ENCODE peak calls at places on chromosomes 16 and 17, in nine cellular contexts. W, L, D, A, H, T, R, N and Z are unnamed samples.

GRCh38 chr17:76419576-76420245 is 33.2 kb downstream of the UBE2O start:
- DNase-seq in R (no peak), A (no peak), H (no peak), N (no peak), T (no peak), D (peak), L (no peak), W (no peak), Z (no peak)

GRCh38 chr17:40958086-40958953 is 8.4 kb downstream of the KRT39 start:
- DNase-seq in R (peak), T (no peak), D (no peak), H (no peak), N (no peak), A (no peak), W (no peak), L (peak), Z (no peak)

GRCh38 chr17:66841328-66841727 is 6.4 kb downstream of the CACNG5 start:
- DNase-seq in R (no peak), D (no peak), T (no peak), A (no peak), H (no peak), W (no peak), N (no peak), L (no peak), Z (no peak)

GRCh38 chr17:50183439-50184001 is 17.7 kb downstream of the SGCA start:
- DNase-seq in T (no peak), R (no peak), N (no peak), D (no peak), A (no peak), W (no peak), L (no peak), H (no peak), Z (no peak)

GRCh38 chr16:72635694-72636093 is 412.2 kb downstream of the ZFHX3 start:
- DNase-seq in W (no peak), N (no peak), L (no peak), R (no peak), D (no peak), A (no peak), H (no peak), T (no peak), Z (no peak)

GRCh38 chr17:78658281-78658785 is 81.1 kb upstream of the DNAH17 start:
- DNase-seq in A (peak), W (no peak), H (no peak), L (no peak), T (no peak), D (no peak), R (no peak), N (no peak), Z (no peak)

GRCh38 chr17:43860077-43860725 is 13.2 kb downstream of the CD300LG start:
- DNase-seq in D (no peak), R (no peak), A (peak), W (no peak), T (no peak), L (no peak), N (no peak), H (no peak), Z (no peak)

GRCh38 chr16:28324235-28324886 is 32.0 kb downstream of the SBK1 start:
- DNase-seq in R (no peak), D (no peak), H (no peak), W (no peak), A (peak), L (peak), N (no peak), T (no peak), Z (no peak)

GRCh38 chr17:57900991-57901743 is 51.3 kb upstream of the MRPS23 start:
- DNase-seq in N (no peak), W (no peak), R (peak), T (no peak), L (peak), H (no peak), A (no peak), D (no peak), Z (no peak)

GRCh38 chr16:1351215-1351581 is 480 bp downstream of the TSR3 start:
- DNase-seq in T (no peak), R (no peak), N (no peak), A (no peak), L (no peak), D (no peak), H (no peak), W (no peak), Z (no peak)

GRCh38 chr16:11946433-11946832 is 4.6 kb upstream of the NPIPB2 start:
- DNase-seq in R (no peak), W (no peak), D (no peak), N (no peak), A (no peak), H (no peak), T (no peak), L (no peak), Z (no peak)

GRCh38 chr16:14310519-14310991 is 239.4 kb downstream of the MRTFB start:
- DNase-seq in T (peak), D (no peak), N (peak), A (no peak), L (no peak), R (peak), W (no peak), H (peak), Z (peak)
- TF ChIP-seq EP300 in T (peak), D (no peak), N (no peak), A (no peak), L (no peak), R (no peak), W (no peak), H (no peak), Z (peak)

GRCh38 chr16:77499373-77500285 is 64.8 kb upstream of the ADAMTS18 start:
- DNase-seq in W (peak), D (peak), R (peak), A (peak), L (no peak), H (peak), T (no peak), N (no peak), Z (no peak)
- TF ChIP-seq EP300 in W (no peak), D (no peak), R (no peak), A (no peak), L (no peak), H (no peak), T (no peak), N (no peak), Z (no peak)

DNA sequence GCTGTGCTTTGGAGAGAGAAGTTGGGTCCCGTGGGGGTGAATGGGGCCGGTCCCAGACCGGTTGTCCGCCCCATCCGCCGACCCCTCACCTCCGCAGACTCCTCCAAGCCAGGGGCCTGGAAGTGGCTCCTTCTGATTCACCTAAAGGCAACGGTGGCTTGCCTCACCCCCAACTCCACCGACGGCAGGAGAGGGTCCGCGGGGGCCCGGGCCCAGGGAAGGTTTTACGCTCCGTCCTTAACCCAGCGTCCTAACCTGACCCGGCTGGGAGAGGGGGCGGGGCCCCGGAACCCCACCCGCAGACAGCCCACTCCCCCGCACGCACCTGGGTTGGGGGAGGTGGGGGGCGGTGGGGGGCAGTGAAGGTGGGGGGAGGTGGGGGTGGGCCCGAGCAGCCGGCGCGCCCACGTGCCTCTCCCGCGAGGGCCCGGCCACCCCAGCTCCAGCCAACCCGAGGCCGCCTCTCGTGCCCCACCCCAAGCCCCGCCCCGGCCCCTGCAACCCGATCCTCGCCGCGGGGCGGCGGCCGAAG is 12.7 kb upstream of the CD300A start:
- DNase-seq in T (peak), L (peak), H (peak), N (peak), D (no peak), A (no peak), R (no peak), W (peak), Z (no peak)
- TF ChIP-seq EP300 in T (no peak), L (no peak), H (no peak), N (no peak), D (no peak), A (no peak), R (no peak), W (no peak), Z (no peak)

GRCh38 chr17:32486091-32486700 is 597 bp upstream of the CDK5R1 start:
- DNase-seq in W (no peak), L (peak), A (peak), D (peak), R (peak), N (peak), T (peak), H (peak), Z (no peak)

GRCh38 chr17:32488177-32488542 is 1.4 kb downstream of the CDK5R1 start:
- DNase-seq in R (no peak), W (no peak), L (no peak), A (no peak), H (no peak), N (no peak), D (no peak), T (no peak), Z (no peak)

GRCh38 chr17:32486701-32487459 is at the start of gene CDK5R1:
- DNase-seq in H (peak), L (peak), A (no peak), D (peak), T (peak), N (peak), R (peak), W (no peak), Z (no peak)

GRCh38 chr17:32488604-32489180 is 1.9 kb downstream of the CDK5R1 start:
- DNase-seq in T (no peak), L (no peak), W (no peak), R (no peak), N (no peak), A (no peak), D (no peak), H (no peak), Z (no peak)

GRCh38 chr17:32487460-32488176 is 825 bp downstream of the CDK5R1 start:
- DNase-seq in H (no peak), T (no peak), N (peak), D (peak), W (no peak), R (no peak), A (no peak), L (no peak), Z (no peak)
- TF ChIP-seq EP300 in H (no peak), T (no peak), N (no peak), D (no peak), W (no peak), R (no peak), A (no peak), L (no peak), Z (no peak)

GRCh38 chr17:3381957-3382356 is 4.2 kb downstream of the OR3A2 start:
- DNase-seq in R (no peak), A (no peak), H (no peak), T (no peak), W (no peak), N (no peak), D (no peak), L (no peak), Z (no peak)

GRCh38 chr17:3385869-3386816 is at the start of gene OR3A2:
- DNase-seq in N (no peak), R (no peak), L (no peak), W (no peak), A (no peak), H (no peak), D (no peak), T (no peak), Z (no peak)
- TF ChIP-seq EP300 in N (no peak), R (no peak), L (no peak), W (no peak), A (no peak), H (no peak), D (no peak), T (no peak), Z (no peak)

GRCh38 chr17:13909901-13910519 is 159.3 kb upstream of the COX10 start:
- DNase-seq in N (no peak), L (no peak), H (no peak), A (no peak), D (no peak), R (no peak), W (no peak), T (no peak), Z (no peak)
- TF ChIP-seq EP300 in N (no peak), L (no peak), H (no peak), A (no peak), D (no peak), R (no peak), W (no peak), T (no peak), Z (no peak)

DNA sequence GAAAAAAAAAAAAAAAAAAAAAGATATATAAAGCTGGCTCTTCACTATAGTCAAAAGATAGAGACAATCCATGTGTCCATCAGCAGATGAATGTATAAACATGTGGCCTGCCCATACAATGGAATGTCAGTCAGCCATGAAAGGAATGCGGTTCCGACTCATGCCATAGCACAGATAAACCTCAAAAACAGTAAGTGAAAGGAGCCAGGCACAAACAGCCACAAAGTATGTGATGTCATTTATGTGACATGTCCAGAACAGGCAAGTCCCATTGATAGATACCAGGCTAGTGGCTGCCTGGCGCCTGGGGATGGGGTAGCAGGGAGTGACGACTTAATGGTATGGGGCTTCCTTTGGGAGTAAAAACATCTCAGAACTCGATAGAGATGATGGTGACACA is 155.7 kb downstream of the CMIP start:
- DNase-seq in T (no peak), D (no peak), W (no peak), L (no peak), R (no peak), A (no peak), N (peak), H (no peak), Z (no peak)
- TF ChIP-seq EP300 in T (no peak), D (no peak), W (no peak), L (no peak), R (no peak), A (no peak), N (peak), H (no peak), Z (no peak)

GRCh38 chr16:70747703-70748631 is 53.0 kb downstream of the VAC14 start:
- DNase-seq in L (no peak), A (no peak), D (no peak), T (no peak), R (no peak), N (no peak), H (no peak), W (no peak), Z (no peak)

GRCh38 chr16:70749006-70749678 is 51.8 kb downstream of the VAC14 start:
- DNase-seq in L (peak), W (no peak), D (no peak), A (no peak), H (no peak), R (peak), N (no peak), T (no peak), Z (no peak)

GRCh38 chr16:70745536-70746025 is 55.4 kb downstream of the VAC14 start:
- DNase-seq in L (no peak), T (no peak), D (no peak), A (no peak), W (no peak), H (no peak), N (no peak), R (no peak), Z (no peak)

GRCh38 chr16:70746040-70746707 is 54.8 kb downstream of the VAC14 start:
- DNase-seq in A (peak), R (peak), H (peak), N (peak), D (peak), T (peak), W (no peak), L (peak), Z (no peak)

GRCh38 chr16:70746708-70747424 is 54.1 kb downstream of the VAC14 start:
- DNase-seq in H (peak), D (peak), L (peak), N (no peak), R (peak), T (peak), A (peak), W (no peak), Z (no peak)
- TF ChIP-seq EP300 in H (peak), D (no peak), L (no peak), N (no peak), R (no peak), T (peak), A (no peak), W (no peak), Z (no peak)

GRCh38 chr17:1958134-1958881 is 66.8 kb downstream of the RTN4RL1 start:
- DNase-seq in D (no peak), T (no peak), W (no peak), H (no peak), N (no peak), L (no peak), A (no peak), R (no peak), Z (no peak)
- TF ChIP-seq EP300 in D (no peak), T (no peak), W (no peak), H (no peak), N (no peak), L (no peak), A (no peak), R (no peak), Z (no peak)

GRCh38 chr16:48499822-48500440 is 110.0 kb downstream of the N4BP1 start:
- DNase-seq in R (peak), N (peak), H (no peak), W (no peak), A (peak), L (no peak), T (no peak), D (peak), Z (no peak)
- TF ChIP-seq EP300 in R (no peak), N (no peak), H (no peak), W (peak), A (no peak), L (no peak), T (no peak), D (no peak), Z (no peak)